ENCODE peak calls at places on chromosomes 13 and 19, in four cellular contexts. Z, M, E and Y are unnamed samples.

GRCh38 chr13:23506821-23507210 is 63.4 kb upstream of the TNFRSF19 start:
- DNase-seq in Z (no peak), M (no peak), E (no peak), Y (peak)

GRCh38 chr19:7905298-7905697 is 1.6 kb downstream of the MAP2K7 start:
- DNase-seq in Z (no peak), M (no peak), E (no peak), Y (no peak)

GRCh38 chr19:2952953-2953481 is 8.2 kb upstream of the ZNF77 start:
- DNase-seq in Z (no peak), M (no peak), E (no peak), Y (no peak)

GRCh38 chr19:46015080-46015960 is 7.5 kb downstream of the PGLYRP1 start:
- DNase-seq in Z (peak), M (peak), E (peak), Y (peak)

GRCh38 chr19:55406869-55407624 is 541 bp downstream of the UBE2S start:
- DNase-seq in Z (no peak), M (no peak), E (peak), Y (peak)

GRCh38 chr13:113532156-113532806 is 41.8 kb upstream of the DCUN1D2 start:
- DNase-seq in Z (peak), M (peak), E (no peak), Y (no peak)

GRCh38 chr19:13104848-13105646 is 2.4 kb upstream of the LYL1 start:
- DNase-seq in Z (no peak), M (no peak), E (no peak), Y (no peak)

GRCh38 chr13:23871616-23872220 is 17.5 kb downstream of the MIPEP start:
- DNase-seq in Z (no peak), M (no peak), E (peak), Y (peak)

GRCh38 chr19:44626067-44626624 is 12.8 kb downstream of the IGSF23 start:
- DNase-seq in Z (no peak), M (no peak), E (no peak), Y (no peak)

GRCh38 chr13:66102864-66103263 is 1127.3 kb downstream of the PCDH9 start:
- DNase-seq in Z (no peak), M (no peak), E (no peak), Y (no peak)

GRCh38 chr13:50706505-50706904 is 137.0 kb downstream of the DLEU7 start:
- DNase-seq in Z (no peak), M (no peak), E (no peak), Y (no peak)

GRCh38 chr13:106619688-106620555 is 52.0 kb upstream of the ARGLU1 start:
- DNase-seq in Z (peak), M (no peak), E (peak), Y (peak)

GRCh38 chr13:93476175-93476574 is 249.6 kb downstream of the GPC6 start:
- DNase-seq in Z (no peak), M (no peak), E (no peak), Y (no peak)

GRCh38 chr19:57099199-57099661 is 20.6 kb upstream of the USP29 start:
- DNase-seq in Z (peak), M (peak), E (peak), Y (peak)

GRCh38 chr13:77565635-77566034 is 30.1 kb downstream of the SCEL start:
- DNase-seq in Z (no peak), M (no peak), E (peak), Y (peak)

GRCh38 chr13:110187501-110188161 is 119.3 kb downstream of the COL4A1 start:
- DNase-seq in Z (no peak), M (no peak), E (no peak), Y (peak)

GRCh38 chr19:45509692-45510015 is 2.4 kb downstream of the VASP start:
- DNase-seq in Z (no peak), M (no peak), E (no peak), Y (no peak)

GRCh38 chr13:24076124-24076523 is 84.4 kb upstream of the SPATA13 start:
- DNase-seq in Z (no peak), M (no peak), E (no peak), Y (no peak)

GRCh38 chr13:30673669-30674521 is 56.2 kb downstream of the USPL1 start:
- DNase-seq in Z (peak), M (peak), E (peak), Y (peak)

GRCh38 chr13:51494151-51494550 is 41.3 kb upstream of the INTS6 start:
- DNase-seq in Z (no peak), M (no peak), E (no peak), Y (no peak)

GRCh38 chr19:11460207-11460606 is 20.6 kb downstream of the ELAVL3 start:
- DNase-seq in Z (peak), M (no peak), E (peak), Y (peak)

GRCh38 chr13:110957181-110957884 is 42.5 kb upstream of the ANKRD10 start:
- DNase-seq in Z (peak), M (peak), E (no peak), Y (no peak)

GRCh38 chr13:113411216-113412023 is 41.9 kb downstream of the ADPRHL1 start:
- DNase-seq in Z (no peak), M (no peak), E (no peak), Y (no peak)

GRCh38 chr19:12783226-12783848 is 7.9 kb upstream of the JUNB start:
- DNase-seq in Z (no peak), M (no peak), E (no peak), Y (no peak)

GRCh38 chr13:94947965-94948371 is 235.6 kb upstream of the SOX21 start:
- DNase-seq in Z (no peak), M (no peak), E (no peak), Y (no peak)

GRCh38 chr13:37878921-37879320 is 9.3 kb upstream of the TRPC4 start:
- DNase-seq in Z (no peak), M (no peak), E (no peak), Y (no peak)
- TF ChIP-seq TEAD4 in Z (no peak), M (no peak), E (no peak), Y (no peak)

DNA sequence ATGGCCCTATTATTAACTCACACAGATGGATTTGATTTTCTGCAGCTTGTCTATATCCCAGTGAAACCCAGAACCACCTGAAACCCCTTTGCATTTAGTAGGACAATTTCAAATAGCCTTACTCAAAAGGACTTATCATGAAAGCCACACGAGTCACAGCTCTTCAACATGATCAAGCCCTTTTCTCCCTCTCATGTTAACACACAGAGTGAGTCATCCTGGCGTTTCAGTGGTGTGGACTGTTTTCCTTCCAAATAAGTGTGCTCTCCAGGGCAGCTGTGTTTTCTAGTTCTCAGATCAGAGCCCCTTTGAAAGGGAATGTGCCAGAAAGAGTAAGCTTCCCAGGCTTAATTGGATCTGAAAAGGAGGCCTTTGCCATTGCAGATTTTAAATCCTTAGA is 51.4 kb downstream of the ERICH6B start:
- DNase-seq in Z (no peak), M (no peak), E (no peak), Y (no peak)
- TF ChIP-seq TEAD4 in Z (no peak), M (no peak), E (no peak), Y (no peak)

GRCh38 chr13:46963874-46964273 is 67.0 kb upstream of the HTR2A start:
- DNase-seq in Z (no peak), M (no peak), E (no peak), Y (no peak)
- TF ChIP-seq TEAD4 in Z (no peak), M (no peak), E (no peak), Y (no peak)

GRCh38 chr19:5950744-5951143 is 27.2 kb downstream of the RANBP3 start:
- DNase-seq in Z (no peak), M (no peak), E (no peak), Y (no peak)

GRCh38 chr19:5948697-5949564 is 29.0 kb downstream of the RANBP3 start:
- DNase-seq in Z (no peak), M (no peak), E (no peak), Y (no peak)

GRCh38 chr19:5947435-5947834 is 30.5 kb downstream of the RANBP3 start:
- DNase-seq in Z (no peak), M (no peak), E (no peak), Y (no peak)

GRCh38 chr19:5951338-5951861 is 26.5 kb downstream of the RANBP3 start:
- DNase-seq in Z (peak), M (no peak), E (no peak), Y (no peak)

DNA sequence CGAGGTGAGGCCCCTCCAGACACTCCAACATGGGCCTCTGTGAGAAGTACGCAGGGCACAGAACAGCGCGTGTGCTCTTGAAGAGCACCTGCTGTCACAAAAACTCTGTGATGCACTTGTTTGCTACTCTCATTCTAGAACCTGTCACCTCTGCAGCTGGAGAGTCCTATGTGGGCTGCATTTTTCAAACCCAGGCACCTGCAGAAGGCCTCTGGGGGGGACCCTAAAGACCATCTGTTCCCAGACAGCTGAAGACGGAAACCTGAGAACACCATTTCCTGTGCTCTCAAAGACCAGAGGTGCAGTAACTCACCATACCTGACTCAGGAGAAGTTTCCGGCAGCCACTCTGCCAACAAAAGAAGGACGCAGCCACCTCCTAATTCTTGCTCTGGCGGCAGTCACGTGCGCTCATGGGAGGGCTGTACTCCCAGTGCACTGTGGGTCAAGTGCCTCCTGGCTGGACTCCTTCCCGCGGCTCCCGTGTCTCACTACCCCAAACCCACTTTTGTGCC is 28.1 kb downstream of the RANBP3 start:
- DNase-seq in Z (no peak), M (no peak), E (no peak), Y (no peak)
- TF ChIP-seq TEAD4 in Z (no peak), M (no peak), E (no peak), Y (no peak)

GRCh38 chr13:22198656-22199217 is 527.9 kb downstream of the FGF9 start:
- DNase-seq in Z (no peak), M (no peak), E (no peak), Y (no peak)

GRCh38 chr13:22196777-22197176 is 525.9 kb downstream of the FGF9 start:
- DNase-seq in Z (no peak), M (no peak), E (no peak), Y (no peak)

GRCh38 chr13:22195726-22196125 is 524.9 kb downstream of the FGF9 start:
- DNase-seq in Z (no peak), M (no peak), E (no peak), Y (no peak)

GRCh38 chr13:22200469-22200868 is 529.6 kb downstream of the FGF9 start:
- DNase-seq in Z (no peak), M (no peak), E (no peak), Y (no peak)

DNA sequence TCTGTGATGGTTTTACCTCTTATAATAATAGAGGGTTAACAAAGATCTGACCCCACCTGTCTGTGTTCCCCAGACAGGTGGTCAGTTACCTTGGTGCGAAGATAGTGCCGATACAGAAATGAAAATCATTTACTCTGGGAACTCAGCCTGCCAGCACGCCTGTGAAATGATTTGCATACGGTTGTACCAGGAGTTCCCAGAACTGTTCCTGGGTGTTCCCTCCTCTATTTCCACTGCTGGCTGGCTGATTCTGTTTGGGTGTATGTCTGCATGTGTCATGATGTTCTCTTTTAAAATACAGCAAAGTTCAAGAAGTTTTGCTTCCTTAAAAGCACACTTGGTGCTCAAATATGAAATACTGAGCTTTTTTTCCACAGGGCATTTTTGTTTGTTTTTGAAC is 527.1 kb downstream of the FGF9 start:
- DNase-seq in Z (no peak), M (no peak), E (no peak), Y (no peak)
- TF ChIP-seq TEAD4 in Z (no peak), M (no peak), E (no peak), Y (no peak)

DNA sequence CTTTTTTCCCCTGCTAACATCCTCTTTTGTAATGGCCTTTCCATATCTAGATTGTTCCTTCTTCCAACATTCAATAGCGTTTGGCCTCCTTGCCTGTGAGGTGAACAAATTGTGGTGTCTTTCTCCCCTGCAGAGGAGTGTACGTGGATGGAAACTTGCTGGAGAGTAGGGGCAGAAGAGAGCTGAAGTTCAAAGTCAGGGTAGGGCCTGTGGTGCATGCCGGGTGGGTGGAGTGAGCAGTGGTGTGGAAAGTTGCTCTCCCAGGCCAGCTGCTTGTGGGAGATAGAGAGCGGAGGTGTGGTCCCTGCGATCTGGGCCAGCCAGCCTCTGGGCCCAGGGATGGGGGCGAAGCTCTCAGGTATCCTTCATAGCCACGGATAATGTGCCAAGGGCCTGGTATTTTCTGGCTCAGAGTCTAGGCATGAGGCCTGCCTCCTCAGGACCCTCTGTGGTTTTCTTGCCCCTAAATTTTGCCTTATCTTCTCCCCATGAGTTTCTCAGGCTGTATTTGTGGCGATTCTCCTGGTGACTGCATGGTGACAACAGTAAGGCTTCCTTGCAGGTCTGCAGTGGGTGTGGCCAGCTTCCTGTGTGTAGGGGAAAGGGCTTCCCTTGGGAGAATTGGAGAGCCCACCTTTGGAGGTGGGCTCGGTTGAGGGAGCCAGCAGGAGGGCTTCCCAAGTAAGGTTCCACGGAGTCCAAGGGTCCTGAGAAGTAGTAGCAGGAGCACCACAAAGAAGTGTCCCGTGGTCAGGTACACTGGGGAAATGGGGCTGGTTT is 6.7 kb downstream of the RGCC start:
- DNase-seq in Z (no peak), M (no peak), E (peak), Y (no peak)
- TF ChIP-seq TEAD4 in Z (no peak), M (no peak), E (no peak), Y (no peak)

GRCh38 chr19:47188507-47189033 is 42.4 kb downstream of the BBC3 start:
- DNase-seq in Z (no peak), M (no peak), E (no peak), Y (no peak)

GRCh38 chr19:47187023-47187655 is 43.9 kb downstream of the BBC3 start:
- DNase-seq in Z (no peak), M (no peak), E (no peak), Y (peak)

GRCh38 chr19:47183579-47183978 is 47.4 kb downstream of the BBC3 start:
- DNase-seq in Z (no peak), M (no peak), E (no peak), Y (no peak)

GRCh38 chr19:47187797-47188196 is 43.2 kb downstream of the BBC3 start:
- DNase-seq in Z (no peak), M (no peak), E (no peak), Y (no peak)

DNA sequence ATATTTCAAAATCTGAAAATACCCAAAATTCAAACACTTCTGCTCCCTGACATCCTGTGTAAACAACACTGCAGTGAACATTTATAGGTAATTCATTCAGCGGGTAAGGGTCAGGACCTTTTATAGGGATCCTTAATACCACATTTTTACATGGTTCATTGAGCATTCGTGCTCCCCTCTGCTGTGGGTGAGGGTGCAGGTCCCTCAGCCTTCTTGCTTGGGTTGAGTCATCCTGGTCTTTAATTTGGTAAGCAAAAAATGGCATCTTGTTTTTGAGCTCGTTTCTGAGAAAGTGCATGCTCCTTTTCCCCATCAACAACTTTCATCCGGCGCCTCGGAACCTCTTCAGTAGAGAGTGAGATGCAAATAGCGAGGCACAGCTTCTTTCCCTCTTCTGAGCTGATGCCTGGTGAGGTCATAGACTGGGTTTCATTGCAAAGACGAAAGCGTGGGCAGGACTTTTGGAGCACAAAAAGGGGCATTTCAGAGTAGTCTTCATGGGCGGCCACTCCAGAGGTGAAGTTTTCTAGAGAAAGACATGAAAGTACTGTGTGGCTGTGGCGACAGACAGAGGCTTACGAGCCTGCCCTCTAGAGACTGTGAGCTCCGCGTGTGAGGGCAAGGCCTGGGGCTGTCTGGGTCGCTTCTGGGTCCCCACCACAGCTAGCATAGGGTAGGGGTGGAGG is 44.5 kb downstream of the BBC3 start:
- DNase-seq in Z (no peak), M (no peak), E (no peak), Y (peak)
- TF ChIP-seq TEAD4 in Z (no peak), M (no peak), E (no peak), Y (no peak)